ENCODE peak calls at places on chromosome 10, in five cellular contexts. One of them, this sample, is unnamed.
A peak's percentile ranks its signal among the peaks of the same experiment; 100 is the strongest.

GRCh38 chr10:22335204-22335956 is 9.9 kb upstream of the SPAG6 start:
- DNase-seq in vagina: no peak
- DNase-seq in prostate gland: no peak
- DNase-seq in fibroblast of mammary gland: peak; percentile 71
- DNase-seq in OCI-LY7: no peak
- DNase-seq in this sample: no peak

GRCh38 chr10:116752969-116753665 is 10.8 kb upstream of the HSPA12A start:
- DNase-seq in vagina: no peak
- DNase-seq in fibroblast of mammary gland: no peak
- DNase-seq in OCI-LY7: no peak
- DNase-seq in prostate gland: no peak
- DNase-seq in this sample: no peak

GRCh38 chr10:100208271-100208670 is 21.1 kb downstream of the CHUK start:
- DNase-seq in OCI-LY7: no peak
- DNase-seq in vagina: no peak
- DNase-seq in prostate gland: no peak
- DNase-seq in fibroblast of mammary gland: no peak
- DNase-seq in this sample: no peak

GRCh38 chr10:77175631-77176222 is 461.9 kb downstream of the KCNMA1 start:
- DNase-seq in prostate gland: no peak
- DNase-seq in vagina: no peak
- DNase-seq in fibroblast of mammary gland: no peak
- DNase-seq in OCI-LY7: no peak
- DNase-seq in this sample: no peak

GRCh38 chr10:106571216-106571954 is 593.1 kb downstream of the SORCS1 start:
- DNase-seq in vagina: no peak
- DNase-seq in fibroblast of mammary gland: peak; percentile 73
- DNase-seq in OCI-LY7: peak; percentile 1
- DNase-seq in prostate gland: no peak
- DNase-seq in this sample: no peak

GRCh38 chr10:13346912-13347234 is 1.2 kb downstream of the SEPHS1 start:
- DNase-seq in prostate gland: no peak
- DNase-seq in OCI-LY7: no peak
- DNase-seq in fibroblast of mammary gland: no peak
- DNase-seq in vagina: no peak
- DNase-seq in this sample: no peak

GRCh38 chr10:95242581-95243317 is 48.1 kb downstream of the PDLIM1 start:
- DNase-seq in OCI-LY7: peak; percentile 69
- DNase-seq in fibroblast of mammary gland: peak; percentile 69
- DNase-seq in prostate gland: no peak
- DNase-seq in vagina: no peak
- DNase-seq in this sample: no peak

GRCh38 chr10:29714096-29714874 is 79.5 kb upstream of the SVIL start:
- DNase-seq in OCI-LY7: no peak
- DNase-seq in prostate gland: no peak
- DNase-seq in vagina: no peak
- DNase-seq in fibroblast of mammary gland: peak; percentile 94
- DNase-seq in this sample: no peak

GRCh38 chr10:103881420-103882284 is 26.3 kb upstream of the SH3PXD2A start:
- DNase-seq in fibroblast of mammary gland: no peak
- DNase-seq in vagina: no peak
- DNase-seq in prostate gland: peak; percentile 57
- DNase-seq in OCI-LY7: no peak
- DNase-seq in this sample: no peak

GRCh38 chr10:22693371-22693784 is 21.0 kb downstream of the PIP4K2A start:
- DNase-seq in OCI-LY7: no peak
- DNase-seq in fibroblast of mammary gland: peak; percentile 85
- DNase-seq in prostate gland: no peak
- DNase-seq in vagina: no peak
- DNase-seq in this sample: no peak

GRCh38 chr10:119450606-119451304 is 91.8 kb downstream of the RGS10 start:
- DNase-seq in fibroblast of mammary gland: peak; percentile 55
- DNase-seq in vagina: no peak
- DNase-seq in OCI-LY7: no peak
- DNase-seq in prostate gland: no peak
- DNase-seq in this sample: no peak

GRCh38 chr10:122194251-122194650 is 76.8 kb upstream of the BTBD16 start:
- DNase-seq in vagina: no peak
- DNase-seq in prostate gland: no peak
- DNase-seq in OCI-LY7: no peak
- DNase-seq in fibroblast of mammary gland: no peak
- DNase-seq in this sample: no peak

GRCh38 chr10:13016413-13016812 is 14.9 kb upstream of the CCDC3 start:
- DNase-seq in vagina: no peak
- DNase-seq in OCI-LY7: no peak
- DNase-seq in fibroblast of mammary gland: no peak
- DNase-seq in prostate gland: no peak
- DNase-seq in this sample: no peak

GRCh38 chr10:70478191-70479160 is at the start of gene PALD1:
- DNase-seq in fibroblast of mammary gland: peak; percentile 14
- DNase-seq in OCI-LY7: peak; percentile 81
- DNase-seq in vagina: no peak
- DNase-seq in prostate gland: peak; percentile 54
- DNase-seq in this sample: no peak

GRCh38 chr10:72084094-72084459 is 4.3 kb downstream of the SPOCK2 start:
- DNase-seq in fibroblast of mammary gland: no peak
- DNase-seq in OCI-LY7: peak; percentile 31
- DNase-seq in vagina: no peak
- DNase-seq in prostate gland: no peak
- DNase-seq in this sample: no peak
- H3K4me3 ChIP-seq in fibroblast of mammary gland: no peak overlapping the region
- H3K4me3 ChIP-seq in OCI-LY7: peak overlapping the region; percentile 40
- H3K4me3 ChIP-seq in vagina: no peak overlapping the region
- H3K4me3 ChIP-seq in prostate gland: no peak overlapping the region
- H3K4me3 ChIP-seq in this sample: no peak overlapping the region

DNA sequence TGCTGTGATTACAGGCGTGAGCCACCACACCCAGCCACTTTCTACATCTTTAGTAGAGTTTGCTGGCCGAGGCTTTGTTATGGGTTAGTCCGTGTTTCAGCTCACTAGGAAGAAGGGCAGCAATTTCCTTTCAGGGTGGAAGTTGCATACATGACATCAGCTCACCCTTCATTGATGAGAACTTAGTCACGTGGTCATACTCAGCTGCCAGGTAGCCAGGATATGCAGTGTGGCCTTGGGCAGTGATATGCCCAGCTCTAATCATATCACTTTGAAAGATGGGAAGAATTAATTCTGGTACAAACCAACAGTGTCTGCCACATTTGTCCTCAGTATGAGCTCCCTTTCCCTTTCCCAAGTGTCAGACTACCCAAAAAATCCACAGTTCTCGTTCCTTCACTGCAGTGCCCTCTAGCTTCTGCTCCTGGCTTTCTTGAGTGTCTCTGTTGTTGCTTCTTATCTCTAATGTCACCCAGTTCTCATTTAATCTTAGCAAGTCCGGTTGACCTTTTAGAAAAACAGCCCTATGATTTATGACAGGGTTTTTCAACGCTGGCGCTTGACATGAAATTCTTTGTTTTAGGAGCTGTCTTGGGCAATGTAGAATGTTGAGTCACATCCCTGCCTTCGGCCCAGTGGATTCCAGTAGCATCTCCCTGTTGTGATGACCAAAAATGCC is 108.7 kb upstream of the ITGB1 start:
- DNase-seq in OCI-LY7: no peak
- DNase-seq in prostate gland: no peak
- DNase-seq in vagina: no peak
- DNase-seq in fibroblast of mammary gland: peak; percentile 42
- DNase-seq in this sample: no peak
- TF ChIP-seq CTCF in OCI-LY7: peak; percentile 28
- TF ChIP-seq CTCF in prostate gland: no peak
- TF ChIP-seq CTCF in vagina: no peak
- TF ChIP-seq CTCF in fibroblast of mammary gland: no peak
- TF ChIP-seq CTCF in this sample: peak; percentile 20

GRCh38 chr10:4051408-4052151 is 266.6 kb upstream of the KLF6 start:
- DNase-seq in vagina: no peak
- DNase-seq in OCI-LY7: no peak
- DNase-seq in prostate gland: no peak
- DNase-seq in fibroblast of mammary gland: no peak
- DNase-seq in this sample: no peak
- H3K4me3 ChIP-seq in vagina: peak overlapping the region; percentile 15
- H3K4me3 ChIP-seq in OCI-LY7: peak overlapping the region; percentile 32
- H3K4me3 ChIP-seq in prostate gland: no peak overlapping the region
- H3K4me3 ChIP-seq in fibroblast of mammary gland: no peak overlapping the region
- H3K4me3 ChIP-seq in this sample: no peak overlapping the region

GRCh38 chr10:24722676-24723385 is 856 bp downstream of the ARHGAP21 start:
- DNase-seq in prostate gland: peak; percentile 25
- DNase-seq in vagina: no peak
- DNase-seq in OCI-LY7: peak; percentile 74
- DNase-seq in fibroblast of mammary gland: peak; percentile 52
- DNase-seq in this sample: no peak
- TF ChIP-seq CTCF in prostate gland: no peak
- TF ChIP-seq CTCF in vagina: no peak
- TF ChIP-seq CTCF in OCI-LY7: peak; percentile 23
- TF ChIP-seq CTCF in fibroblast of mammary gland: no peak
- TF ChIP-seq CTCF in this sample: no peak

This sample was measured in retinal pigment epithelial cell.